ENCODE peak calls at places on chromosomes 2 and 18, in eight cellular contexts. C is NCI-H345, O is ACHN, F is hippocampal formation, Q is memory B cell, G is aorta, I is esophagus squamous epithelium, W is left ventricle myocardium inferior. T is an unnamed sample.

GRCh38 chr2:65025453-65026128 is 30.6 kb upstream of the CEP68 start:
- DNase-seq in C (no peak), O (no peak), F (peak), Q (no peak), G (no peak), I (no peak), W (no peak), T (no peak)

GRCh38 chr2:134583997-134584520 is 134.7 kb downstream of the TMEM163 start:
- DNase-seq in C (no peak), O (no peak), F (no peak), Q (no peak), G (no peak), I (no peak), W (no peak), T (peak)

GRCh38 chr2:118387509-118387908 is 299.2 kb downstream of the INSIG2 start:
- DNase-seq in C (no peak), O (peak), F (no peak), Q (no peak), G (no peak), I (no peak), W (no peak), T (no peak)

GRCh38 chr2:5175231-5175630 is 517.0 kb upstream of the SOX11 start:
- DNase-seq in C (no peak), O (no peak), F (no peak), Q (no peak), G (no peak), I (no peak), W (no peak), T (no peak)

GRCh38 chr2:233964581-233964980 is 47.4 kb downstream of the TRPM8 start:
- DNase-seq in C (no peak), O (peak), F (no peak), Q (no peak), G (no peak), I (no peak), W (no peak), T (no peak)

GRCh38 chr18:35635171-35635570 is 53.6 kb downstream of the GALNT1 start:
- DNase-seq in C (no peak), O (no peak), F (no peak), Q (no peak), G (no peak), I (no peak), W (no peak), T (no peak)

GRCh38 chr2:142180820-142181533 is 50.2 kb upstream of the LRP1B start:
- DNase-seq in C (no peak), O (peak), F (no peak), Q (no peak), G (peak), I (no peak), W (no peak), T (no peak)

GRCh38 chr2:239735829-239736357 is 289.2 kb downstream of the NDUFA10 start:
- DNase-seq in C (no peak), O (no peak), F (no peak), Q (no peak), G (no peak), I (no peak), W (no peak), T (no peak)

GRCh38 chr2:26691881-26692813 is at the start of gene KCNK3:
- DNase-seq in C (peak), O (peak), F (no peak), Q (no peak), G (peak), I (no peak), W (peak), T (peak)

GRCh38 chr2:131445896-131446295 is 30.0 kb upstream of the TUBA3D start:
- DNase-seq in C (no peak), O (no peak), F (no peak), Q (no peak), G (no peak), I (no peak), W (no peak), T (no peak)

GRCh38 chr18:71784777-71785176 is 759.4 kb downstream of the CBLN2 start:
- DNase-seq in C (no peak), O (peak), F (no peak), Q (no peak), G (no peak), I (no peak), W (no peak), T (no peak)

GRCh38 chr2:23761638-23762037 is 165.3 kb downstream of the ATAD2B start:
- DNase-seq in C (no peak), O (no peak), F (no peak), Q (no peak), G (no peak), I (no peak), W (no peak), T (no peak)

GRCh38 chr2:28583899-28584553 is 88.2 kb downstream of the PLB1 start:
- DNase-seq in C (no peak), O (peak), F (peak), Q (no peak), G (peak), I (no peak), W (peak), T (peak)